ENCODE peak calls at places on chromosomes 11 and 22, in six cellular contexts. G is pancreas, H is heart right ventricle, C is cardiac muscle cell, V is mucosa of descending colon, I is aorta. A is an unnamed sample. For H3K4me1, the result is how much of the 10 kb centered on the place peaks cover.

GRCh38 chr11:130804306-130805077 is 111.8 kb downstream of the SNX19 start:
- DNase-seq in G (no peak), H (no peak), C (no peak), V (no peak), I (no peak), A (no peak)

GRCh38 chr11:106880121-106880520 is 138.2 kb downstream of the GUCY1A2 start:
- DNase-seq in G (no peak), H (no peak), C (no peak), V (no peak), I (no peak), A (no peak)

GRCh38 chr11:65340226-65340625 is 6.6 kb downstream of the DPF2 start:
- DNase-seq in G (no peak), H (no peak), C (no peak), V (no peak), I (no peak), A (no peak)

GRCh38 chr11:35063453-35063852 is 75.5 kb upstream of the CD44 start:
- DNase-seq in G (no peak), H (no peak), C (no peak), V (no peak), I (no peak), A (no peak)

GRCh38 chr11:44916316-44916715 is 34.4 kb downstream of the TP53I11 start:
- DNase-seq in G (no peak), H (no peak), C (no peak), V (no peak), I (no peak), A (no peak)

GRCh38 chr11:71914127-71914526 is 14.3 kb downstream of the XNDC1N start:
- DNase-seq in G (no peak), H (no peak), C (no peak), V (no peak), I (no peak), A (no peak)

GRCh38 chr11:58594826-58595225 is 16.0 kb downstream of the ZFP91 start:
- DNase-seq in G (no peak), H (no peak), C (no peak), V (no peak), I (no peak), A (no peak)

GRCh38 chr11:110455718-110456117 is 26.0 kb downstream of the FDX1 start:
- DNase-seq in G (no peak), H (no peak), C (no peak), V (no peak), I (no peak), A (no peak)

GRCh38 chr11:12744831-12745502 is 70.7 kb downstream of the TEAD1 start:
- DNase-seq in G (no peak), H (peak), C (no peak), V (no peak), I (no peak), A (no peak)

GRCh38 chr11:21464601-21465193 is 728.2 kb upstream of the ANO5 start:
- DNase-seq in G (no peak), H (no peak), C (no peak), V (no peak), I (no peak), A (no peak)

GRCh38 chr22:17097701-17098100 is 12.9 kb downstream of the IL17RA start:
- DNase-seq in G (no peak), H (no peak), C (no peak), V (no peak), I (no peak), A (no peak)

GRCh38 chr22:27647540-27647939 is 154.0 kb downstream of the MN1 start:
- DNase-seq in G (no peak), H (no peak), C (no peak), V (no peak), I (no peak), A (no peak)

GRCh38 chr11:90919332-90919731 is 696.5 kb upstream of the CHORDC1 start:
- DNase-seq in G (no peak), H (no peak), C (no peak), V (no peak), I (no peak), A (no peak)

GRCh38 chr11:3959918-3960295 is 104.4 kb downstream of the STIM1 start:
- DNase-seq in G (no peak), H (no peak), C (no peak), V (no peak), I (no peak), A (no peak)

GRCh38 chr11:3949132-3949531 is 93.7 kb downstream of the STIM1 start:
- DNase-seq in G (no peak), H (no peak), C (no peak), V (no peak), I (no peak), A (no peak)

GRCh38 chr11:20158597-20159257 is 1.5 kb downstream of the DBX1 start:
- DNase-seq in G (peak), H (peak), C (peak), V (peak), I (peak), A (peak)

GRCh38 chr11:2465201-2466068 is 20.6 kb downstream of the KCNQ1 start:
- DNase-seq in G (no peak), H (no peak), C (no peak), V (no peak), I (no peak), A (no peak)

GRCh38 chr22:32444068-32444467 is 20.2 kb downstream of the BPIFC start:
- DNase-seq in G (no peak), H (no peak), C (peak), V (peak), I (no peak), A (peak)

GRCh38 chr11:83836883-83837654 is 550.9 kb upstream of the CCDC90B start:
- DNase-seq in G (no peak), H (no peak), C (peak), V (no peak), I (no peak), A (peak)

GRCh38 chr11:61835663-61836024 is 7.5 kb downstream of the FADS2 start:
- DNase-seq in G (no peak), H (no peak), C (no peak), V (no peak), I (no peak), A (no peak)

GRCh38 chr11:1402355-1402754 is 12.6 kb downstream of the BRSK2 start:
- DNase-seq in G (no peak), H (peak), C (no peak), V (no peak), I (peak), A (no peak)

GRCh38 chr22:43263645-43264514 is 76.9 kb upstream of the TTLL12 start:
- DNase-seq in G (peak), H (peak), C (peak), V (peak), I (peak), A (peak)

GRCh38 chr22:27850000-27850465 is 48.5 kb upstream of the MN1 start:
- DNase-seq in G (no peak), H (peak), C (peak), V (no peak), I (no peak), A (peak)

GRCh38 chr11:62610403-62610802 is 2.2 kb downstream of the EML3 start:
- DNase-seq in G (no peak), H (no peak), C (no peak), V (no peak), I (no peak), A (no peak)

GRCh38 chr11:78860720-78861422 is 286.2 kb upstream of the NARS2 start:
- DNase-seq in G (no peak), H (no peak), C (peak), V (no peak), I (no peak), A (no peak)

GRCh38 chr11:119586181-119586580 is 142.8 kb downstream of the NECTIN1 start:
- DNase-seq in G (no peak), H (no peak), C (no peak), V (no peak), I (no peak), A (no peak)

GRCh38 chr11:70054020-70054419 is 24.1 kb upstream of the ANO1 start:
- DNase-seq in G (no peak), H (no peak), C (no peak), V (no peak), I (no peak), A (no peak)

GRCh38 chr11:66221726-66222236 is 46.7 kb upstream of the RAB1B start:
- DNase-seq in G (peak), H (no peak), C (no peak), V (no peak), I (peak), A (peak)

GRCh38 chr11:64359712-64360402 is 895 bp downstream of the RPS6KA4 start:
- DNase-seq in G (no peak), H (no peak), C (no peak), V (peak), I (peak), A (no peak)

GRCh38 chr11:44244649-44245308 is 65.2 kb downstream of the ALX4 start:
- DNase-seq in G (no peak), H (no peak), C (peak), V (no peak), I (no peak), A (no peak)

GRCh38 chr11:65473275-65473860 is 25.5 kb upstream of the MALAT1 start:
- DNase-seq in G (no peak), H (no peak), C (no peak), V (no peak), I (no peak), A (no peak)

GRCh38 chr11:2388431-2389024 is 11.4 kb downstream of the CD81 start:
- DNase-seq in G (no peak), H (no peak), C (no peak), V (no peak), I (no peak), A (no peak)

GRCh38 chr11:76665172-76665571 is 5.4 kb downstream of the LRRC32 start:
- DNase-seq in G (peak), H (no peak), C (no peak), V (no peak), I (no peak), A (no peak)

GRCh38 chr11:72328366-72329224 is 84.6 kb upstream of the PHOX2A start:
- DNase-seq in G (no peak), H (no peak), C (peak), V (no peak), I (no peak), A (no peak)

DNA sequence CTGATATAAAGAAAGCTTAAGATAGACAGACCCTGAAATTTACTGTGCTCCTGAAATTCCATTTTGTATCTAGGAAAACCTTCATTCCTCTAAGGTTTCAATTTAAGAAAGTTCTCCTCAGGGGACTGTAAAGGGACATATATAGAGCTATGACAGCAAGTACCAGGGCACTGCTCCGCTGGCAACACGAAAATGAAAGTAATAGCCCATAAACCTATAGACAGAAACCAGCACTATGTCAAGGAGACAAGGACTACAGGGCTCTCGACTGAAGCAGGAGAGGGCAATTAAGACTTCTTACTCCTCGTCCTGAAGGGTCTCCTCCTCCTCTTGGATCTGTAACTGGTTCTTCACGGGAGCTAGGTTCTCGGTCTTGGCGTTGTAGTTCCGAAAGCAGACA is 6.9 kb downstream of the FEZ1 start:
- DNase-seq in G (no peak), H (no peak), C (no peak), V (no peak), I (no peak), A (no peak)
- H3K4me3 ChIP-seq in G (no peak), H (no peak), C (no peak), V (no peak), I (no peak), A (no peak)

DNA sequence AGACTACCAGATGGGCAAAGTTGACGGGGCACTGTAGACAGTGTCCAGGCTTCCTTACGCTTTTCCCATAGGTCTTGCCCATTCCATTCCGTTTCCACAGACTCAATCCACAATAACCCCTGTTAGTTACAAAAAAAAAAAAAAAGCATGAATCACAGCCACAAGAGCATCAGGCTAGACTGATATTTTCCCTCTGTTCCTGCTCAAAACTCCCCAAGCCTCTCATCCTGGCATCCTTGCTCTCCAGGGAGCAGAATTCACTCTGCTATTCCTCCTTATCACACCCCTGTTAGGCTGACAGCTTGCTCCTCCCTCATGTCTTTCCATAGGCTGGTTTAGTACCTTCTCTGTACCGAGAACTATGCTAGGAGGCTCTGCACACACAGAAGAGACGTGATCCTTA is 42.2 kb downstream of the TMEM123 start:
- DNase-seq in G (no peak), H (no peak), C (peak), V (no peak), I (no peak), A (no peak)
- H3K4me1 ChIP-seq in G (under half), H (under half), C (under half), V (under half), I (under half), A (under half)

DNA sequence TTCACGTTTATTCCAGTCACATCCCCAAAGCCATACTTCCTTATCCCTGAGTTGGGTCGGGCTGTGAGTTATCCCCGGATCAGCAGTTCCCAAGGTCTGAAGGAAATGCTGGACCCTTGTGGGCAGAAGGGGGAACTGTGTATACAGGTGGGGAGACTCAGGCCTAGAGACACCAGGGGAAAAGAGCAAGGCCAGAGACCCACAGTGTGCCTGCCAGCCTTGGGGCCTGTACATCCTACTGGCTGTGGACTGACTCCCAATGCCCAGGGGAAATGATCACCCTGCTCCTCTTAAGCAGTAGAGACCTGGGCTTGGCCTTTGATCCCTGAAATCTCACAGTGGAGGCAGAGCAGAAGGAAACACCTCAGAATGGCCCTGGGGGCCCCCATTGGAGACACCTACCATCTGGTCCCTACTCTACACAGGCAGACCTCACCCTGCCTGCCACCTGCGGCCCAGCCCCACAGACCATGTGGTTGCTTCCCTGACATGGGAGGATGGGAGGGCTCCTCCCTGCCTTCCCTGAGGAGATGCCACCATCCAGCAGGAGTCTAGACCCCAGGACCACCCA is 1.3 kb downstream of the SELENOM start:
- DNase-seq in G (no peak), H (peak), C (no peak), V (no peak), I (peak), A (no peak)
- H3K4me3 ChIP-seq in G (no peak), H (peak), C (no peak), V (no peak), I (peak), A (peak)

GRCh38 chr11:117231637-117232021 is 244 bp downstream of the PCSK7 start:
- DNase-seq in G (no peak), H (no peak), C (no peak), V (no peak), I (no peak), A (no peak)

GRCh38 chr11:117230981-117231636 is 764 bp downstream of the PCSK7 start:
- DNase-seq in G (no peak), H (no peak), C (no peak), V (no peak), I (no peak), A (no peak)

GRCh38 chr11:117229411-117229810 is 2.5 kb downstream of the PCSK7 start:
- DNase-seq in G (no peak), H (no peak), C (no peak), V (no peak), I (no peak), A (no peak)

GRCh38 chr11:117230286-117230961 is 1.4 kb downstream of the PCSK7 start:
- DNase-seq in G (no peak), H (no peak), C (peak), V (no peak), I (no peak), A (no peak)

GRCh38 chr11:117229931-117230285 is 2.0 kb downstream of the PCSK7 start:
- DNase-seq in G (no peak), H (no peak), C (no peak), V (no peak), I (no peak), A (no peak)
- H3K4me1 ChIP-seq in G (under half), H (under half), C (under half), V (under half), I (under half), A (under half)

GRCh38 chr11:67376022-67376386 is 2.6 kb upstream of the CLCF1 start:
- DNase-seq in G (no peak), H (no peak), C (no peak), V (no peak), I (peak), A (no peak)

GRCh38 chr11:67376873-67377808 is 3.7 kb upstream of the CLCF1 start:
- DNase-seq in G (no peak), H (no peak), C (no peak), V (peak), I (peak), A (no peak)

GRCh38 chr11:67375320-67376021 is 2.1 kb upstream of the CLCF1 start:
- DNase-seq in G (no peak), H (no peak), C (no peak), V (peak), I (peak), A (no peak)

GRCh38 chr11:67374571-67375276 is 1.3 kb upstream of the CLCF1 start:
- DNase-seq in G (no peak), H (no peak), C (no peak), V (no peak), I (peak), A (no peak)

DNA sequence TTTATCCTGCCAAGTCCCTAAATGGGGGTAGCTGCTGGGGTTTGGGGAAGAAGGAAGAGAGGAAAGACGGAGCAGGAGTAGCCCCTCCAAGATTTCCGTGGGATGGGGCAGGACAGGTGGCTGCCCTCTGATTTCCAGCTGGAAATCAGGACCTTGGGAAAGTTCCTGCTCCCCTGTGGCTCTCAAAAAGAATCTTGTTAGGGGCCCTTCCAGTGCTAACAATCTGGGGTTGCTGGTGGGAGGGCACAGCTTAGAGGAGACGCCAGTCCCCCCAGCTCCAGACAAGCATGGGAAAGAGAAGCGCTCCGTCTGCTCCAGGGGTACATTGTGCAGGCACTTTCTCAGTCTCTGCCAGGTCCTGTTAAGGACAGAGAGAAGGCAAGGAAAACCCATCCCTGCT is 3.0 kb upstream of the CLCF1 start:
- DNase-seq in G (no peak), H (no peak), C (no peak), V (no peak), I (no peak), A (no peak)
- H3K4me3 ChIP-seq in G (no peak), H (no peak), C (no peak), V (no peak), I (no peak), A (no peak)